ENCODE peak calls at places on chromosomes 5 and 9, in six cellular contexts. F, D, W, L, N and U are unnamed samples.
A peak's percentile ranks its signal among the peaks of the same experiment; 100 is the strongest.

GRCh38 chr5:14146725-14147124 is 3.6 kb downstream of the TRIO start:
- DNase-seq in W (no peak), F (no peak), N (no peak), D (no peak), L (no peak), U (no peak)

GRCh38 chr5:74519161-74519571 is 121.4 kb downstream of the ENC1 start:
- DNase-seq in W (no peak), F (peak; percentile 11), L (no peak), N (no peak), D (no peak), U (peak; percentile 63)

GRCh38 chr5:19285286-19285685 is 702.7 kb downstream of the CDH18 start:
- DNase-seq in W (no peak), D (no peak), L (no peak), F (no peak), N (no peak), U (no peak)

GRCh38 chr9:133995012-133995896 is 3.1 kb upstream of the VAV2 start:
- DNase-seq in D (peak; percentile 33), W (no peak), L (no peak), F (peak; percentile 71), N (no peak), U (peak; percentile 68)

GRCh38 chr5:145244788-145245187 is 590.4 kb downstream of the PRELID2 start:
- DNase-seq in F (no peak), W (no peak), N (no peak), L (no peak), D (no peak), U (no peak)

GRCh38 chr5:176653401-176653800 is 6.1 kb downstream of the TSPAN17 start:
- DNase-seq in N (no peak), L (no peak), W (no peak), F (no peak), D (no peak), U (no peak)

GRCh38 chr9:37876376-37876775 is 27.6 kb downstream of the SLC25A51 start:
- DNase-seq in D (no peak), W (no peak), N (no peak), F (no peak), L (no peak), U (no peak)

GRCh38 chr9:69223605-69224004 is 49.5 kb downstream of the TJP2 start:
- DNase-seq in F (peak; percentile 71), D (peak; percentile 12), L (no peak), N (no peak), W (no peak), U (peak; percentile 92)

GRCh38 chr5:131776451-131776850 is 20.4 kb downstream of the FNIP1 start:
- DNase-seq in D (no peak), L (no peak), W (no peak), F (no peak), N (no peak), U (no peak)

GRCh38 chr5:172795401-172795977 is 24.5 kb upstream of the DUSP1 start:
- DNase-seq in D (no peak), L (peak; percentile 94), N (peak; percentile 82), F (peak; percentile 42), W (peak; percentile 99), U (peak; percentile 38)

GRCh38 chr5:169258372-169259000 is 42.5 kb downstream of the SLIT3 start:
- DNase-seq in W (no peak), F (peak; percentile 40), L (no peak), D (no peak), N (no peak), U (no peak)

GRCh38 chr9:16515879-16516289 is 354.6 kb downstream of the BNC2 start:
- DNase-seq in N (no peak), W (no peak), L (no peak), D (no peak), F (peak; percentile 26), U (no peak)

GRCh38 chr9:132163457-132163875 is 1.6 kb downstream of the NTNG2 start:
- DNase-seq in W (no peak), L (no peak), N (no peak), F (no peak), D (peak; percentile 58), U (no peak)

GRCh38 chr5:141513021-141513626 is 24.2 kb downstream of the PCDHGC5 start:
- DNase-seq in F (no peak), L (no peak), N (no peak), W (no peak), D (peak; percentile 16), U (no peak)

GRCh38 chr9:114223564-114224246 is 68.4 kb downstream of the COL27A1 start:
- DNase-seq in L (no peak), F (peak; percentile 61), N (no peak), W (no peak), D (peak; percentile 50), U (peak; percentile 60)

GRCh38 chr9:456365-456764 is 241.7 kb downstream of the DOCK8 start:
- DNase-seq in W (no peak), F (no peak), L (no peak), N (no peak), D (no peak), U (no peak)

GRCh38 chr9:127506814-127507750 is 55.8 kb downstream of the LRSAM1 start:
- DNase-seq in L (no peak), W (no peak), D (peak; percentile 48), N (no peak), F (no peak), U (no peak)

GRCh38 chr9:132486706-132487350 is 76.8 kb downstream of the CFAP77 start:
- DNase-seq in F (no peak), L (no peak), D (no peak), W (no peak), N (no peak), U (no peak)

GRCh38 chr9:95341262-95342011 is 23.9 kb upstream of the FANCC start:
- DNase-seq in N (no peak), L (no peak), D (no peak), W (peak; percentile 77), F (peak; percentile 38), U (no peak)

GRCh38 chr9:132011896-132012295 is 67.8 kb downstream of the MED27 start:
- DNase-seq in F (no peak), W (no peak), D (no peak), L (no peak), N (no peak), U (no peak)

GRCh38 chr5:180589771-180590542 is 1.3 kb downstream of the SCGB3A1 start:
- DNase-seq in W (no peak), N (no peak), F (no peak), L (no peak), D (no peak), U (no peak)

GRCh38 chr5:173242079-173242478 is 7.1 kb upstream of the NKX2-5 start:
- DNase-seq in W (no peak), L (no peak), F (no peak), D (no peak), N (no peak), U (no peak)

GRCh38 chr5:77266291-77266690 is 55.8 kb downstream of the PDE8B start:
- DNase-seq in D (no peak), L (no peak), N (no peak), F (no peak), W (no peak), U (no peak)

GRCh38 chr5:90881626-90882150 is 323.1 kb downstream of the ADGRV1 start:
- DNase-seq in F (no peak), N (no peak), L (no peak), D (no peak), W (no peak), U (no peak)

GRCh38 chr5:90878081-90878480 is 319.5 kb downstream of the ADGRV1 start:
- DNase-seq in D (no peak), W (no peak), N (peak; percentile 13), L (no peak), F (no peak), U (no peak)

GRCh38 chr5:90886381-90886780 is 327.8 kb downstream of the ADGRV1 start:
- DNase-seq in L (no peak), N (no peak), W (no peak), F (no peak), D (no peak), U (no peak)

GRCh38 chr5:90878549-90879196 is 320.1 kb downstream of the ADGRV1 start:
- DNase-seq in N (no peak), L (no peak), D (no peak), F (no peak), W (no peak), U (no peak)

GRCh38 chr5:90882448-90882847 is 323.9 kb downstream of the ADGRV1 start:
- DNase-seq in W (no peak), L (no peak), F (no peak), N (no peak), D (no peak), U (no peak)
- TF ChIP-seq POLR2A in W (no peak), L (no peak), F (no peak), N (no peak), D (no peak), U (no peak)

GRCh38 chr5:138650999-138651766 is 76.0 kb upstream of the HSPA9 start:
- DNase-seq in N (no peak), W (no peak), L (no peak), F (no peak), D (no peak), U (no peak)

GRCh38 chr5:138649316-138649720 is 74.1 kb upstream of the HSPA9 start:
- DNase-seq in L (no peak), D (no peak), N (no peak), W (no peak), F (no peak), U (no peak)

GRCh38 chr5:138650196-138650595 is 75.0 kb upstream of the HSPA9 start:
- DNase-seq in F (no peak), L (no peak), W (no peak), D (no peak), N (no peak), U (no peak)

GRCh38 chr5:138648841-138649240 is 73.6 kb upstream of the HSPA9 start:
- DNase-seq in F (no peak), L (no peak), N (no peak), W (no peak), D (no peak), U (no peak)

DNA sequence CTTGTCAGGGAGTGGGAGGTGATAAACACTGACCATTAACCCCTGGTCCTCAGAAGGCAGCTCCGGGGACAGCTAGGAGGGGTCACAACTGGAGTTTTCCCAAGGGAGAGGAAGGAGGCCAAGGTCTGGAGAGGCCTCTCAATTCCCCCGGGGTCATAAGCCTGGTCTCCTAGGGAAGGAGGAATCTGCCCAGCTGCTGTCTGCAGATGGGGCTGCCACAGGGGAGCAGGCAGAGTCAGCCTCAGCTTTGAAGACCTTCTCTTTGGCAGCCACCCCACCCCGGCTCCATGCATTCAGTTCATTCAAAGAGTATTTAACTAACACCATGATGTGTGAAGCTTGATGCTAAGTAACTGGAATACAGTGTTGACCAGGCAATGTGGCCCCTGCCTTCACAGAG is 74.6 kb upstream of the HSPA9 start:
- DNase-seq in L (no peak), W (no peak), N (no peak), F (no peak), D (no peak), U (no peak)
- TF ChIP-seq POLR2A in L (no peak), W (no peak), N (no peak), F (no peak), D (no peak), U (no peak)

DNA sequence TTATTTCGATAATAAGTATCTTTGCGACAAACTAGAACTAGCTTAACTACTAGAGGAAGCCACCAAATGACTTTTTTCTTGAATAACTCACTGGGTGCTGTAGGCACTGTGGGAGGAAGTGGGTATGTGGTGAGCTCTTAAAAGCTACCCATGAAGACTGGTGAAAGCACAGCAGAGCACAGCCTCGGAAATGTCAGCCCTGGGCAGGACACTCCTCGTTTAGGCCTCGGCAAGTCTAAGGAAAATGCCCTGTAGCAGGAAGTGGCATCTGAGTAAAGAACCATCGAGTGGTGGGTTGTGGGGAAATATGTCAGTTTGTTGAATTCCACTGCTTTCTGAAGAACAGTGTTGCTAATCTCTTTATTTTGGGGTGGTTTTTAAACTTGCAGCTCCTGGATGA is 44.0 kb upstream of the NCS1 start:
- DNase-seq in D (peak; percentile 89), W (no peak), N (peak; percentile 43), F (no peak), L (no peak), U (no peak)
- TF ChIP-seq POLR2A in D (no peak), W (no peak), N (no peak), F (no peak), L (no peak), U (no peak)

GRCh38 chr9:111375817-111376564 is 46.0 kb upstream of the OR2K2 start:
- DNase-seq in W (no peak), L (no peak), N (no peak), D (no peak), F (no peak), U (no peak)
- TF ChIP-seq POLR2A in W (no peak), L (no peak), N (no peak), D (no peak), F (no peak), U (no peak)